ENCODE peak calls at places on chromosomes 13 and 19, in nine cellular contexts. Y, W, B, H, D, K, L, O and U are unnamed samples. For H3K9me3, the result is how much of the 10 kb centered on the place peaks cover.

GRCh38 chr13:50026788-50027473 is 11.7 kb downstream of the KCNRG start:
- DNase-seq in Y (no peak), W (no peak), B (no peak), H (no peak), D (no peak), K (no peak), L (no peak), O (no peak), U (no peak)

GRCh38 chr19:53644061-53644816 is 12.4 kb downstream of the DPRX start:
- DNase-seq in Y (no peak), W (no peak), B (no peak), H (no peak), D (no peak), K (no peak), L (no peak), O (no peak), U (no peak)

GRCh38 chr19:7888145-7888825 is at the start of gene LRRC8E:
- DNase-seq in Y (peak), W (no peak), B (no peak), H (peak), D (peak), K (no peak), L (no peak), O (peak), U (no peak)

GRCh38 chr13:109454167-109454917 is 332.0 kb downstream of the IRS2 start:
- DNase-seq in Y (no peak), W (no peak), B (no peak), H (peak), D (no peak), K (peak), L (peak), O (no peak), U (no peak)

GRCh38 chr19:56245062-56245740 is 27.3 kb upstream of the EDDM13 start:
- DNase-seq in Y (no peak), W (no peak), B (no peak), H (peak), D (no peak), K (no peak), L (no peak), O (no peak), U (no peak)

GRCh38 chr19:375395-376110 is 31.0 kb upstream of the MIER2 start:
- DNase-seq in Y (no peak), W (no peak), B (no peak), H (no peak), D (no peak), K (no peak), L (peak), O (no peak), U (no peak)

GRCh38 chr13:35190241-35190640 is 248.2 kb downstream of the NBEA start:
- DNase-seq in Y (no peak), W (no peak), B (no peak), H (no peak), D (no peak), K (no peak), L (no peak), O (no peak), U (no peak)

GRCh38 chr13:20769091-20769490 is 4.7 kb downstream of the EEF1AKMT1 start:
- DNase-seq in Y (peak), W (no peak), B (no peak), H (no peak), D (no peak), K (no peak), L (no peak), O (no peak), U (no peak)

GRCh38 chr13:46469064-46469463 is 82.0 kb upstream of the RUBCNL start:
- DNase-seq in Y (no peak), W (no peak), B (no peak), H (no peak), D (no peak), K (no peak), L (no peak), O (no peak), U (no peak)

GRCh38 chr19:47469719-47470118 is 2.0 kb downstream of the SLC8A2 start:
- DNase-seq in Y (no peak), W (no peak), B (no peak), H (no peak), D (no peak), K (no peak), L (no peak), O (no peak), U (no peak)

DNA sequence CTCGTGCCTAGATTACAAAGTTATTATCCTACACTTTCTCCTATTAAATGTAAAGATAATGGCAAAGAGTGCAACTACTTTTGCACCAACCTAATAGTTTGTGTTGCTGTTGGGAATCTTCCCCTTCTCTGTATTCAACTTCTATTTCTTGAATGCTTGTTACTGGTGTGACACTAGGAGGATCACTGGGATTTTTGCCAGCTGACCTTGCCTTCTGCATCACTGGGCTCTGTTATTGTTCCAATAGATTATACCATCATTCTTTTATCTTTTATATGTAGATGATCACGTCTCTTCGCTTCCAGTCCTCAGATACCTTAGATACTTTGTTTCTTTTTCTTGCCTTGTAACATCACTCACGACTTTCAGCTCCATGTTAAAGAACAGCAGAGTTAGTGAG is 3.5 kb upstream of the OR10H4 start:
- DNase-seq in Y (no peak), W (no peak), B (no peak), H (no peak), D (no peak), K (no peak), L (no peak), O (no peak), U (no peak)
- H3K9me3 ChIP-seq in Y (under half), W (under half), B (under half), H (under half), D (under half), K (under half), L (under half), O (under half), U (under half)

DNA sequence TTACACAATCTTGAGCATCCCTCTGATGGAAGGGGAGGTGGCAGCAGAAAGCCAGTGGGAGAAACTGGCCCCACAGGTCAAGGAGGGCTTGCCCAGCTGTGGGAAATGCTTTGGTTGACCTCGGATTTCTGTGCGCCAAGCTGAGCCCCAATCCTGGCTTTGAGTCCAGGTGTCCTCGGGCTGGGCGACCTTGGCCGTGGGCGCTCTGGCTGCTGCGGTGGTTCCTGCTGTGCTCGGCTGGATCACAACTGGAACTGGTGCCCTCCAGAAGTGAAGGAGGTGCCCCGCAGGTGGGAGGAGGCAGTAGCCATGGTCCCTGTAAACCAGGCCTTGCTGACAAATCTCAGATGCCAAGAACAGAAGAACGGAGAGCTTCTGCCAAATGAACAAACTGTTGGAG is 56.4 kb downstream of the ZNF676 start:
- DNase-seq in Y (no peak), W (no peak), B (no peak), H (no peak), D (no peak), K (no peak), L (no peak), O (no peak), U (no peak)
- H3K9me3 ChIP-seq in Y (under half), W (under half), B (under half), H (under half), D (under half), K (under half), L (under half), O (half or more), U (under half)

DNA sequence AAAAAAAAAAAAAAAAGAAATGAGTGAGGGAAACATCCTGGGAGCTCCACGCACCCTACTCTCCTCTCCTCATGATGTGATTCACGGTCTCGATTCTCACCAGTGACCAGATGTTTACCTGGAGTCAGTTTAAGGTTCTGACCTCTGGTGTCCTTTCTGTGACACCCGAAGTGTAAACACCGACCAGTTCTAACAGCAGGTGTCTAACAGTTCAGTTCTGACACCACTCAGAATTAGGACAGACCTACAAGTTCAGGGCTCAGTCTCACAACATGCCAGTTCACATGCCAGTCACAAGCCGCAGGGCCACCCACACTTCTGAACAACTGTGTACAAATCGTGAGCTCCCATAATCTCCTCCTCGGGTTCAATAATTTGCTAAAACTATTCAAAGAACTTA is 6.0 kb downstream of the ZNF564 start:
- DNase-seq in Y (no peak), W (no peak), B (no peak), H (no peak), D (no peak), K (no peak), L (no peak), O (no peak), U (no peak)
- H3K9me3 ChIP-seq in Y (under half), W (under half), B (under half), H (under half), D (under half), K (under half), L (under half), O (under half), U (under half)

GRCh38 chr19:52120286-52120685 is 19.5 kb downstream of the ZNF616 start:
- DNase-seq in Y (no peak), W (no peak), B (no peak), H (no peak), D (no peak), K (no peak), L (no peak), O (no peak), U (no peak)
- H3K9me3 ChIP-seq in Y (under half), W (under half), B (half or more), H (half or more), D (under half), K (half or more), L (half or more), O (half or more), U (half or more)

DNA sequence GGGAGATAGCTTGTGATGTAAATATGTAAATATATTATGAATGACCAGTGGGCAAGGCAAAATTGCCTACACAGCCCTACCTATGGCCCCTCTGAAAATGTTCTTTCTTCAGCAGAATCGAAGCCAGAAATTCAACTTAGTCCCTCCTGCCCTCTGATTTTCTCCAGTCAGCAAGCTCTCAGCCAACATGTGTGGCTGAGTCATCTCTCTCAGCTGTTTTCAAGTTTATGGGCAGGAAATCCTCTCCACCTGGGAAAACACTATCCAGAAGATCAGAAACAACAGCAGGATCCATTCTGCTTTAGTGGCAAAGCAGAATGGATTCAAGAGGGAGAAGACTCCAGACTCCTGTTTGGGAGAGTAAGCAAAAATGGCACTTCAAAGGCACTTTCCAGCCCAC is 8.9 kb upstream of the ZNF527 start:
- DNase-seq in Y (peak), W (no peak), B (no peak), H (peak), D (no peak), K (no peak), L (no peak), O (no peak), U (no peak)
- H3K9me3 ChIP-seq in Y (under half), W (under half), B (under half), H (under half), D (under half), K (under half), L (under half), O (under half), U (under half)

GRCh38 chr19:36745870-36746269 is 26.7 kb downstream of the ZNF850 start:
- DNase-seq in Y (no peak), W (no peak), B (no peak), H (no peak), D (no peak), K (no peak), L (no peak), O (no peak), U (no peak)
- H3K9me3 ChIP-seq in Y (under half), W (under half), B (half or more), H (half or more), D (under half), K (half or more), L (half or more), O (half or more), U (under half)

GRCh38 chr13:45350152-45350551 is 9.2 kb upstream of the TPT1 start:
- DNase-seq in Y (no peak), W (no peak), B (no peak), H (no peak), D (no peak), K (no peak), L (no peak), O (no peak), U (no peak)

GRCh38 chr13:45352031-45352430 is 11.0 kb upstream of the TPT1 start:
- DNase-seq in Y (no peak), W (no peak), B (no peak), H (no peak), D (no peak), K (no peak), L (no peak), O (no peak), U (no peak)

GRCh38 chr13:45353895-45354294 is 12.9 kb upstream of the TPT1 start:
- DNase-seq in Y (no peak), W (no peak), B (no peak), H (no peak), D (no peak), K (no peak), L (no peak), O (no peak), U (no peak)

GRCh38 chr13:45349438-45349837 is 8.5 kb upstream of the TPT1 start:
- DNase-seq in Y (no peak), W (no peak), B (no peak), H (peak), D (no peak), K (no peak), L (no peak), O (no peak), U (no peak)
- H3K9me3 ChIP-seq in Y (under half), W (under half), B (under half), H (under half), D (under half), K (under half), L (under half), O (under half), U (under half)